ENCODE peak calls at places on chromosomes 12 and 14, in ten cellular contexts. T is heart left ventricle, G is GM12864, I is kidney epithelial cell, F is PC-9, D is neural progenitor cell, Y is astrocyte of the spinal cord, M is cardiac fibroblast, P is fibroblast of the aortic adventitia, N is dorsolateral prefrontal cortex. Q is an unnamed sample.

GRCh38 chr12:48826209-48826855 is 8.0 kb downstream of the CACNB3 start:
- DNase-seq in T (no peak), G (no peak), I (no peak), F (peak), D (no peak), Y (no peak), M (no peak), P (no peak), N (no peak), Q (no peak)

GRCh38 chr14:55103005-55103640 is 25.9 kb upstream of the LGALS3 start:
- DNase-seq in T (peak), G (peak), I (peak), F (peak), D (peak), Y (peak), M (peak), P (peak), N (no peak), Q (peak)

GRCh38 chr12:52005903-52006703 is 643 bp upstream of the TAMALIN start:
- DNase-seq in T (peak), G (no peak), I (no peak), F (no peak), D (peak), Y (no peak), M (no peak), P (no peak), N (peak), Q (no peak)

GRCh38 chr14:93114068-93114710 is 1.5 kb downstream of the ITPK1 start:
- DNase-seq in T (no peak), G (no peak), I (no peak), F (no peak), D (peak), Y (no peak), M (no peak), P (no peak), N (no peak), Q (no peak)

GRCh38 chr12:8077207-8077606 is 4.9 kb upstream of the NECAP1 start:
- DNase-seq in T (no peak), G (no peak), I (no peak), F (peak), D (no peak), Y (peak), M (peak), P (peak), N (no peak), Q (no peak)

GRCh38 chr12:31756977-31757420 is 28.2 kb upstream of the AMN1 start:
- DNase-seq in T (no peak), G (no peak), I (peak), F (peak), D (no peak), Y (no peak), M (peak), P (peak), N (no peak), Q (no peak)

GRCh38 chr12:55727643-55728184 is 1.1 kb downstream of the CD63 start:
- DNase-seq in T (peak), G (no peak), I (no peak), F (peak), D (peak), Y (no peak), M (peak), P (peak), N (peak), Q (no peak)

GRCh38 chr12:22312336-22312735 is 22.2 kb downstream of the ST8SIA1 start:
- DNase-seq in T (peak), G (no peak), I (no peak), F (peak), D (peak), Y (peak), M (peak), P (peak), N (peak), Q (no peak)

GRCh38 chr12:63098851-63099250 is 52.1 kb downstream of the AVPR1A start:
- DNase-seq in T (no peak), G (no peak), I (no peak), F (no peak), D (peak), Y (no peak), M (no peak), P (no peak), N (no peak), Q (no peak)

GRCh38 chr12:114407566-114408411 is 1.8 kb upstream of the TBX5 start:
- DNase-seq in T (no peak), G (no peak), I (no peak), F (no peak), D (no peak), Y (no peak), M (no peak), P (no peak), N (no peak), Q (peak)

GRCh38 chr14:44180975-44181374 is 326.1 kb downstream of the FSCB start:
- DNase-seq in T (no peak), G (no peak), I (no peak), F (no peak), D (no peak), Y (no peak), M (no peak), P (no peak), N (no peak), Q (no peak)

GRCh38 chr14:94465042-94465441 is 11.0 kb downstream of the SERPINA9 start:
- DNase-seq in T (no peak), G (no peak), I (no peak), F (no peak), D (no peak), Y (no peak), M (no peak), P (no peak), N (no peak), Q (no peak)

GRCh38 chr14:82872494-82872893 is 1338.8 kb upstream of the SEL1L start:
- DNase-seq in T (no peak), G (no peak), I (no peak), F (no peak), D (peak), Y (no peak), M (no peak), P (no peak), N (no peak), Q (no peak)

GRCh38 chr14:101596742-101597141 is 35.4 kb downstream of the DIO3 start:
- DNase-seq in T (no peak), G (no peak), I (no peak), F (no peak), D (no peak), Y (no peak), M (no peak), P (no peak), N (no peak), Q (no peak)

GRCh38 chr12:105504286-105504685 is 173.8 kb downstream of the C12orf75 start:
- DNase-seq in T (no peak), G (no peak), I (no peak), F (no peak), D (no peak), Y (no peak), M (no peak), P (no peak), N (no peak), Q (no peak)

GRCh38 chr12:32312049-32312670 is 87.2 kb upstream of the FGD4 start:
- DNase-seq in T (no peak), G (peak), I (peak), F (peak), D (peak), Y (peak), M (peak), P (peak), N (no peak), Q (peak)

DNA sequence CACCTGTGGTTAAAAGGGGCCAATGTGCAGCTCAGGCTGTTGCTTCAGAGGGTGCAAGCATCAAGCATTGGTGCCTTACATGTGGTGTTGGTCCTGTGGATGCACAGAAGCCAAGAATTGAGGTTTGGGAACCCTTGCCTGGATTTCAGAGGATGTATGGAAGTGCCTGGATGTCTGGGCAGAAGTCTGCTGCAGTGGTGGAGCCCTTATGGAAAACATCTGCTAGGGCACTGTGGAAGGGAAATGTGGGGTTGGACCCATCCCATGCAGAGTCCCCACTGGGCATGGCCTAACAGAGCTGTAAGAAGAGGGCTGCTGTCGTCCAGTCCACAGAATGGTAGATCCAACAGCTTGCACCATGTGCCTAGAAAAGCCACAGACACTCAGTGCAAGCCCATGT is 36.6 kb downstream of the PCNX1 start:
- DNase-seq in T (no peak), G (no peak), I (no peak), F (no peak), D (no peak), Y (no peak), M (no peak), P (no peak), N (no peak), Q (no peak)
- H3K4me3 ChIP-seq in T (no peak), G (no peak), I (no peak), F (no peak), D (no peak), Y (no peak), M (no peak), P (no peak), N (no peak), Q (no peak)

DNA sequence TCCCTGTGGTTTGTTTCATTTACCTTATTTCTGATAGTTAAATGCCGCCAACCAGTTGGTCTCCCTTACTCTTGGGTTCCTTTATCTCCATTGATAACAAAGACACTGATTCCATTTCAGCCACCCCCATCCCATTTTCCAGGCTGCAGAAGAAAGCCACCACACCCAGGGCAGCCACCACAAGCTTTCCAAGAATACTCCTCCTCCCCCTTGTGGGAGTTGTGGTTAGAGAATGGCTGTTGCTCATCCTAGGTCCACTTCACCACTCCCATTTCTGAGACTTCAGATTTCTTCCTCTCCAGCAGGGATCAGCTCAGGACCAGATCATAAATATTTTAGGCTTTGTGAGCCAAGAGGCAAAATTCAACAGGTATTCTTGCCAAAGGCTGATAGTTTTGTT is 73.9 kb downstream of the ANO4 start:
- DNase-seq in T (no peak), G (no peak), I (no peak), F (no peak), D (no peak), Y (peak), M (peak), P (peak), N (no peak), Q (peak)
- TF ChIP-seq CTCF in T (no peak), G (no peak), I (no peak), F (no peak), D (no peak), Y (no peak), M (no peak), P (peak), N (no peak), Q (peak)

GRCh38 chr14:53951661-53952265 is 4.9 kb downstream of the BMP4 start:
- DNase-seq in T (no peak), G (no peak), I (no peak), F (no peak), D (peak), Y (peak), M (no peak), P (no peak), N (no peak), Q (no peak)
- H3K4me3 ChIP-seq in T (peak), G (no peak), I (peak), F (no peak), D (peak), Y (peak), M (peak), P (peak), N (peak), Q (peak)

DNA sequence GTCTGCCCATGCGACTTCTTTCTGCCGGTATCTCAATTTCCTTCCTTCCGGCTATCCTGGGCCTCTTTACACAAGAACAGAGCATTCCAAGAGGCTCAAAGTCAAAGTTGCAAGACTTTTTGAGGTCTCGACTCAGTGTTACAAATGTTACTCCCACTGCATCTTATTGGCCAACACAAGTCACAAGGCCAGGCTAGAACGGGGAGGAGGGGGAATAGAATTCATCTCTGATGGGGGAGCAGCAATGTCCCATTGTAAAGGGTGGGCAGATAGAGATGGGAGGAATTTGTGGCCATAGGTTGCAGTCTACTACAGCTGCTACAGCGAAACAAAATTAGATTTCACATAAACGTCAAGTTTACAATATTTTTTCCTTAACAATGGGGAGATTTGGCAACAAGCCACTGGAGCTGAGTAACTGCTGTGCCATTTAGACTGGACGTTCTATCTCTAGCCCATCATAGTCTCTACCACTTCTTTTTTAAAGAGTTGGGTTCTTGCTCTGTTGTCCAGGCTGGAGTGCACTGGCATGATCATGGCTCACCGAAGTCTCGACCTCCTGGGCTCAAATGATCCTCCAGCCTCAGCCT is 9.4 kb upstream of the NYNRIN start:
- DNase-seq in T (no peak), G (no peak), I (no peak), F (no peak), D (no peak), Y (no peak), M (peak), P (peak), N (no peak), Q (no peak)
- TF ChIP-seq CTCF in T (no peak), G (no peak), I (no peak), F (no peak), D (no peak), Y (no peak), M (no peak), P (no peak), N (no peak), Q (no peak)

DNA sequence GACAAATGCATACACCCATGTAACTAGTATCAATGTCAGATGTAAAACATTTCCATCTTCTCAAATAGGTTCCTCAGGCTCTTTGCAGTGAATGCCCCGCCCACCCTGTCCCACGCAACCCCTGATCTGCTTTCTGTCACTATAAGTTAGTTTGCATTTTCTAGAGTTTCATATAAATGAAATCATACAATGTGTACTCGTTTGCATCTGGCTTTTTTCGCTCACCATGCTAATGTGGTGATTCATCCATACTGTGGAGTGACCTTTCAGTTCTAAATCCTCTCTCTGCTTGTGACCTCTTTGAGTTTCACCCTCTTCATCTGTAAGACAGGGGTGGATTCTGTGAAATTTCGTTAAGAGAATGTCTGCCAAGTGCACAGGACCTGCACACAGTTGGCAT is 30.6 kb upstream of the MSI1 start:
- DNase-seq in T (no peak), G (peak), I (no peak), F (no peak), D (no peak), Y (peak), M (peak), P (peak), N (no peak), Q (no peak)
- H3K4me3 ChIP-seq in T (no peak), G (no peak), I (no peak), F (no peak), D (no peak), Y (no peak), M (no peak), P (no peak), N (no peak), Q (no peak)

DNA sequence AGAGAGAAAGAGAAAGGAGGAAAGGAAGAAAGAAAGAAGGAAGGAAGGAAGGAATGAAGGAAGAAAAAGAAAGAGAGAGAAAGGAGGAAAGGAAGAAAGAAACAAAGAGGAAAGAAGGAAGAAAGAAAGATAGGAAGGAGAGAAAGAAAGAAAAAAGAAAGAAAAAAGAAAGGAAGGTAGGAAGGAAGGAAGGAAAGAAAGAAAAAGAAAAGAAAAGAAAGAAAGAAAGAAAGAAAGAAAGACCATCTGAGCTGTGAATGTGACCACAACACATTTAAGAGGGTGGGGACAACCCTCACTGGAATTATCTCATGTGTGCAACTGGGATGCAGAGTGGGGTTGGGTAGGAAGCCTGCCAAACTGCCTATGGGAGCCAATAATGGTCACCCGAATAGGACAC is 36.0 kb upstream of the BATF start:
- DNase-seq in T (no peak), G (no peak), I (no peak), F (no peak), D (no peak), Y (no peak), M (no peak), P (no peak), N (no peak), Q (no peak)
- TF ChIP-seq CTCF in T (no peak), G (no peak), I (no peak), F (no peak), D (no peak), Y (no peak), M (no peak), P (no peak), N (no peak), Q (no peak)

GRCh38 chr14:23114120-23114458 is 5.0 kb downstream of the CEBPE start:
- DNase-seq in T (no peak), G (no peak), I (no peak), F (no peak), D (no peak), Y (no peak), M (no peak), P (no peak), N (no peak), Q (no peak)
- H3K4me3 ChIP-seq in T (no peak), G (no peak), I (no peak), F (no peak), D (no peak), Y (no peak), M (no peak), P (no peak), N (no peak), Q (no peak)

GRCh38 chr14:91252901-91253794 is 8.6 kb upstream of the GPR68 start:
- DNase-seq in T (peak), G (no peak), I (no peak), F (no peak), D (peak), Y (no peak), M (no peak), P (no peak), N (peak), Q (no peak)
- TF ChIP-seq CTCF in T (no peak), G (peak), I (peak), F (no peak), D (peak), Y (peak), M (peak), P (no peak), N (no peak), Q (peak)

Q was measured in BJ.